ENCODE peak calls at places on chromosome 20, in five cellular contexts. G, N, O, V and A are unnamed samples.
A peak's percentile ranks its signal among the peaks of the same experiment; 100 is the strongest.

GRCh38 chr20:1072258-1072657 is 46.1 kb upstream of the PSMF1 start:
- DNase-seq in G (no peak), N (no peak), O (no peak), V (no peak), A (no peak)

GRCh38 chr20:12984069-12984765 is 24.6 kb upstream of the SPTLC3 start:
- DNase-seq in G (no peak), N (no peak), O (no peak), V (no peak), A (no peak)

GRCh38 chr20:8094845-8095244 is 37.2 kb upstream of the PLCB1 start:
- DNase-seq in G (no peak), N (no peak), O (no peak), V (no peak), A (no peak)

GRCh38 chr20:60192351-60192750 is 234.1 kb downstream of the CDH26 start:
- DNase-seq in G (no peak), N (no peak), O (no peak), V (no peak), A (no peak)

GRCh38 chr20:24684954-24685691 is 215.7 kb downstream of the SYNDIG1 start:
- DNase-seq in G (no peak), N (no peak), O (no peak), V (no peak), A (no peak)

GRCh38 chr20:1945134-1945618 is 48.7 kb downstream of the PDYN start:
- DNase-seq in G (no peak), N (peak; percentile 41), O (peak; percentile 56), V (peak; percentile 46), A (no peak)

GRCh38 chr20:53434662-53435061 is 159.0 kb downstream of the ZNF217 start:
- DNase-seq in G (no peak), N (no peak), O (no peak), V (no peak), A (no peak)

GRCh38 chr20:62515826-62516225 is 40.0 kb upstream of the GATA5 start:
- DNase-seq in G (no peak), N (no peak), O (no peak), V (no peak), A (no peak)

GRCh38 chr20:44988772-44989171 is 22.5 kb downstream of the STK4 start:
- DNase-seq in G (no peak), N (no peak), O (no peak), V (no peak), A (no peak)

GRCh38 chr20:1816384-1817381 is 78.5 kb upstream of the SIRPA start:
- DNase-seq in G (peak; percentile 47), N (peak; percentile 87), O (peak; percentile 74), V (no peak), A (peak; percentile 40)

GRCh38 chr20:17794400-17794799 is 94.6 kb downstream of the BANF2 start:
- DNase-seq in G (no peak), N (peak; percentile 38), O (peak; percentile 49), V (no peak), A (no peak)

GRCh38 chr20:56628015-56628872 is 862 bp upstream of the TFAP2C start:
- DNase-seq in G (no peak), N (no peak), O (no peak), V (peak; percentile 12), A (no peak)

GRCh38 chr20:59673288-59673997 is 69.1 kb downstream of the PHACTR3 start:
- DNase-seq in G (no peak), N (no peak), O (no peak), V (no peak), A (no peak)